ENCODE peak calls at places on chromosomes 13 and 19, in seven cellular contexts. O is breast epithelium; M is lower leg skin; E is ascending aorta; J is GM12865; S is caudate nucleus; X is activated CD4-positive, alpha-beta T cell treated with anti-CD3 and anti-CD28 coated beads, Interleukin-2, amount 50 U/mL, for 24 hours. R is an unnamed sample.

GRCh38 chr13:27953671-27954405 is 15.3 kb downstream of the CDX2 start:
- DNase-seq in J (peak), M (peak), O (no peak), S (no peak), E (no peak), X (peak), R (peak)

GRCh38 chr19:55649579-55650557 is 1.9 kb downstream of the CCDC106 start:
- DNase-seq in S (no peak), E (no peak), M (no peak), J (no peak), O (no peak), X (no peak), R (no peak)

GRCh38 chr13:105466376-105466775 is 1069.1 kb downstream of the EFNB2 start:
- DNase-seq in S (no peak), O (no peak), X (no peak), J (no peak), E (no peak), M (no peak), R (peak)

GRCh38 chr13:112545866-112546265 is 42.1 kb downstream of the TUBGCP3 start:
- DNase-seq in X (no peak), M (no peak), S (no peak), O (no peak), E (no peak), J (no peak), R (no peak)

GRCh38 chr13:100825551-100825950 is 151.0 kb upstream of the TMTC4 start:
- DNase-seq in J (no peak), M (no peak), X (no peak), S (no peak), O (no peak), E (no peak), R (no peak)

GRCh38 chr19:10936661-10937084 is 8.1 kb downstream of the TIMM29 start:
- DNase-seq in J (peak), M (no peak), S (peak), X (peak), E (no peak), O (no peak), R (peak)

GRCh38 chr19:16308081-16308480 is 16.5 kb upstream of the KLF2 start:
- DNase-seq in M (no peak), X (no peak), O (no peak), S (no peak), J (no peak), E (no peak), R (no peak)

GRCh38 chr13:75385708-75386083 is 96.3 kb downstream of the TBC1D4 start:
- DNase-seq in O (no peak), M (no peak), J (no peak), X (no peak), S (no peak), E (no peak), R (no peak)

GRCh38 chr19:2221250-2221831 is 14.8 kb downstream of the PLEKHJ1 start:
- DNase-seq in O (no peak), J (no peak), E (no peak), M (no peak), X (no peak), S (no peak), R (no peak)

GRCh38 chr19:40217921-40218890 is at the start of gene TTC9B:
- DNase-seq in O (no peak), E (no peak), M (no peak), S (no peak), J (peak), X (no peak), R (peak)

GRCh38 chr13:70708744-70709143 is 600.5 kb upstream of the KLHL1 start:
- DNase-seq in S (no peak), J (no peak), X (no peak), M (no peak), E (no peak), O (no peak), R (no peak)

GRCh38 chr19:58356236-58356970 is 3.1 kb upstream of the A1BG start:
- DNase-seq in J (no peak), E (no peak), M (no peak), X (no peak), S (no peak), O (no peak), R (no peak)

GRCh38 chr13:51825165-51825592 is 19.8 kb downstream of the TMEM272 start:
- DNase-seq in E (no peak), J (peak), O (no peak), S (no peak), M (no peak), X (no peak), R (no peak)